ENCODE peak calls at places on chromosome 3, in four cellular contexts. C, L, F and T are unnamed samples. For H3K9me3 and H3K36me3, the result is how much of the 10 kb centered on the place peaks cover.

GRCh38 chr3:48222616-48223513 is at the start of gene CAMP:
- DNase-seq in C (no peak), L (no peak), F (peak), T (no peak)

GRCh38 chr3:197508924-197509775 is 46.6 kb downstream of the BDH1 start:
- DNase-seq in C (no peak), L (no peak), F (no peak), T (no peak)

GRCh38 chr3:129554356-129555120 is 11.6 kb downstream of the H1-8 start:
- DNase-seq in C (no peak), L (peak), F (no peak), T (no peak)

GRCh38 chr3:128784228-128784627 is 58.2 kb downstream of the RAB7A start:
- DNase-seq in C (no peak), L (peak), F (peak), T (peak)

GRCh38 chr3:74410276-74410941 is 204.1 kb downstream of the CNTN3 start:
- DNase-seq in C (no peak), L (no peak), F (no peak), T (no peak)

GRCh38 chr3:46300461-46300789 is 53.5 kb upstream of the CCR2 start:
- DNase-seq in C (no peak), L (no peak), F (no peak), T (no peak)

GRCh38 chr3:5153074-5153473 is 31.0 kb downstream of the ARL8B start:
- DNase-seq in C (no peak), L (no peak), F (no peak), T (no peak)

GRCh38 chr3:109921509-109921908 is 584.2 kb upstream of the DPPA4 start:
- DNase-seq in C (no peak), L (no peak), F (no peak), T (no peak)

GRCh38 chr3:14876942-14877341 is 58.2 kb downstream of the FGD5 start:
- DNase-seq in C (no peak), L (peak), F (peak), T (no peak)

GRCh38 chr3:14157951-14158350 is 20.4 kb downstream of the XPC start:
- DNase-seq in C (peak), L (no peak), F (no peak), T (no peak)

GRCh38 chr3:62161306-62161705 is 212.0 kb downstream of the FEZF2 start:
- DNase-seq in C (no peak), L (peak), F (no peak), T (no peak)

GRCh38 chr3:123695731-123696640 is 111.1 kb upstream of the HACD2 start:
- DNase-seq in C (no peak), L (peak), F (no peak), T (no peak)
- H3K4me3 ChIP-seq in C (peak), L (no peak), F (peak), T (no peak)

GRCh38 chr3:440826-441225 is 244.3 kb downstream of the CHL1 start:
- DNase-seq in C (no peak), L (no peak), F (no peak), T (no peak)

GRCh38 chr3:430186-430585 is 233.6 kb downstream of the CHL1 start:
- DNase-seq in C (no peak), L (no peak), F (no peak), T (no peak)

GRCh38 chr3:435161-435560 is 238.6 kb downstream of the CHL1 start:
- DNase-seq in C (no peak), L (no peak), F (no peak), T (no peak)

DNA sequence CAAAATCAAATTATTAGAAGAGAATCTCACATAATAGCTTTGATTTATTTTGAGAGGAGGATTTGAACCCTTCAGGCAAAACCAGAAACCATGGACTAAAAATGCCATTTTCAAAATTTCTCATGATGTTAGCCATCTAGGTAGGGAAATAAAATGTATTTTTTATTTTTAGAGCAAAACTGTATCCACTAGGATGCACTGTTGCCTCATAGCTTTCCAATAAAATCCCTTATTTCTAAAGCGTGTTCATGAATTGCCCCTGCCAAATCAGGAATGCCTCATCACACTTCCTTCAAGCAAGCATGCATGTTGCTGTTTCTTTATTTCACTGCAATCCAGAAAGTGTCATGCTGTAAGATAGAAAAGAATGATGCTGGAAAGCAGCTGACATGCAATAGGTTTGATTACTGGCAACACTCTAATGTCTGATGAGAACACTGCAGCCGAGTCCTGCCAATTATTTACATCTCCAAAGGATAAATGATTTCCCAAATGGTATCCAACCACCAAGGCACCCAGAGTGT is 239.5 kb downstream of the CHL1 start:
- DNase-seq in C (no peak), L (no peak), F (no peak), T (no peak)
- H3K9me3 ChIP-seq in C (under half), L (under half), F (under half), T (under half)

DNA sequence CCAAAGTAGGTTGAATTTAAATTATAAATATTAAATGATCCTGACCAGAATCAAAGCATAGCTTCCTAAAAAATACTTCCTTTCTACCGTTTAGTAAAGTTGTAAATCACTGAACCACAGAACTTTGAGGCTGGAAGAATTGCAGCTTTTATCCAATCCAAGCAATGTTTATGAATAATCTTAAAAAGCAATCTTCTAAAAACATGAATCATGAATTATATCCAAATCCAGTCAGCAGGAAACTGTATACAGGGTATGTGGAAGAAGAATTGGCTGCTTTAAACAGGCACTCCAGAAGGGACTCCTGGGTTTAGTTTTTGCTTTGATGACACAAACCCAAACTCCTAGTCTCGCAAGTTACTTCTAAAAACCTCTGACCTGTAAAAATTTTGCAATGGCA is 30.1 kb downstream of the HEG1 start:
- DNase-seq in C (no peak), L (peak), F (no peak), T (no peak)
- H3K36me3 ChIP-seq in C (under half), L (under half), F (half or more), T (under half)

GRCh38 chr3:143737065-143737464 is 111.2 kb downstream of the SLC9A9 start:
- DNase-seq in C (no peak), L (peak), F (no peak), T (no peak)
- H3K4me3 ChIP-seq in C (no peak), L (no peak), F (no peak), T (no peak)

DNA sequence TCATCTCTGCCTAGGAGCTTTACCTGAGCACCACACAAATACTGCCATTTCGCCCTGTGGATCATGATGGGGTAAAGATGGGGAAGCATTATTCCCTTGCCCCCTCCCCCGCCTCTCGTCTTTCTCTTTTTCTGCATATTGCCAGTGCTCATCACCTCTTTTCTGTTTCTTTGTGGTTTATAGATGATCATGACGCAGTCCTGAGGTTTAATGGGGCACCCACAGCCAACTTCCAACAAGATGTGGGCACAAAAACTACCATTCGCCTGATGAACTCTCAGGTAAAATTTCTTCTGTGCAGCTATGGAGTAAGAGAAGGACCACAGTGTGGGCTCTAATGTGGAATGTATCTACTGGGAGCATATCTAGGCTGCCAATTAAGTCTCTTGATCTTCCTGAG is 88.2 kb downstream of the RPL39L start:
- DNase-seq in C (no peak), L (no peak), F (no peak), T (no peak)
- H3K9me3 ChIP-seq in C (under half), L (under half), F (under half), T (under half)

DNA sequence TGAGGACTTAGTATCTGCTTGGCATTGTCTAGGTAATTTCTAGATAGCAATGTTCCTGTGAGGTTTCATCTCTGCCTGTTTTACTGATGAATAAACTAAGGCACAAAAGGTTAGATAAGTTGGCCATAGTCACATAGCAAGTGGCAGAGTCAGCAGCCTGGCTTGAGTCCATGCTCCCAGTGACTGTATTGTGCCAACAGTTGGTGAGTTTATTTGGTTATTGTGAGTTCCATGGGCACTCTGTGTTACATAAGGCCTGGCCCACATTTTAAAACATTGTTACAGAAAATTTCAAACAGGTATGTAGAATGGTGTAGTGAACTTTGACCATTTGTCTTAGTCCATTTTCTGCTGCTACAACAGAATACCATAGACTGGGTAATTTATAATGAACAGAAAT is 15.2 kb downstream of the MCM2 start:
- DNase-seq in C (no peak), L (no peak), F (no peak), T (no peak)
- H3K36me3 ChIP-seq in C (under half), L (under half), F (under half), T (half or more)